ENCODE peak calls at places on chromosomes 5 and 9, in eight cellular contexts. F, H, W, G, N, E, T and B are unnamed samples.

GRCh38 chr5:143128412-143129071 is 274.9 kb downstream of the NR3C1 start:
- DNase-seq in H (peak), F (no peak), N (no peak), E (no peak), G (no peak), T (no peak), W (no peak), B (peak)

GRCh38 chr5:18560602-18561001 is 926.3 kb downstream of the TAF11L14 start:
- DNase-seq in G (no peak), W (no peak), T (no peak), F (no peak), H (no peak), N (no peak), E (no peak), B (no peak)

GRCh38 chr5:149561848-149562247 is 10.6 kb upstream of the CSNK1A1 start:
- DNase-seq in H (peak), E (peak), N (no peak), T (peak), F (peak), W (peak), G (peak), B (peak)

GRCh38 chr5:29758986-29759421 is 1434.5 kb upstream of the CDH6 start:
- DNase-seq in N (no peak), E (no peak), G (no peak), H (no peak), T (no peak), W (no peak), F (no peak), B (no peak)

GRCh38 chr5:15447209-15447608 is 52.8 kb upstream of the FBXL7 start:
- DNase-seq in E (no peak), W (no peak), G (no peak), T (no peak), H (no peak), F (no peak), N (no peak), B (no peak)

GRCh38 chr5:146013761-146014160 is 77.4 kb downstream of the SH3RF2 start:
- DNase-seq in G (no peak), T (no peak), N (no peak), H (no peak), F (no peak), W (no peak), E (no peak), B (no peak)

GRCh38 chr5:60698316-60698715 is 1.6 kb downstream of the DEPDC1B start:
- DNase-seq in N (no peak), T (no peak), E (no peak), G (no peak), H (no peak), W (no peak), F (peak), B (no peak)

GRCh38 chr5:151740336-151740942 is 18.0 kb downstream of the ATOX1 start:
- DNase-seq in G (peak), N (peak), E (peak), H (peak), T (peak), F (peak), W (peak), B (peak)

GRCh38 chr9:18216376-18216775 is 257.6 kb upstream of the ADAMTSL1 start:
- DNase-seq in F (no peak), W (no peak), T (no peak), N (no peak), G (no peak), H (no peak), E (no peak), B (no peak)

GRCh38 chr5:13408616-13409015 is 535.9 kb downstream of the DNAH5 start:
- DNase-seq in G (no peak), F (no peak), E (no peak), T (no peak), N (no peak), W (no peak), H (peak), B (no peak)

GRCh38 chr5:142841511-142842255 is 71.5 kb downstream of the ARHGAP26 start:
- DNase-seq in F (peak), H (peak), N (no peak), E (peak), T (no peak), W (peak), G (no peak), B (peak)

GRCh38 chr5:156356238-156356637 is 29.3 kb downstream of the SGCD start:
- DNase-seq in G (no peak), T (no peak), W (peak), E (peak), H (peak), F (peak), N (no peak), B (no peak)

GRCh38 chr9:27151693-27152397 is 42.8 kb downstream of the TEK start:
- DNase-seq in E (no peak), G (peak), F (peak), N (no peak), W (peak), T (peak), H (peak), B (no peak)

GRCh38 chr5:81980598-81981260 is 8.9 kb downstream of the ATG10 start:
- DNase-seq in H (no peak), E (no peak), F (no peak), N (no peak), G (no peak), T (no peak), W (no peak), B (no peak)

GRCh38 chr5:58670620-58671019 is 87.7 kb downstream of the RAB3C start:
- DNase-seq in E (no peak), N (no peak), W (no peak), F (no peak), T (no peak), H (no peak), G (no peak), B (no peak)

GRCh38 chr5:159877894-159878448 is 38.3 kb upstream of the ADRA1B start:
- DNase-seq in T (no peak), F (peak), H (no peak), E (no peak), G (no peak), W (peak), N (no peak), B (no peak)

GRCh38 chr9:98873535-98874432 is 66.3 kb downstream of the GALNT12 start:
- DNase-seq in F (peak), E (no peak), T (no peak), W (peak), H (peak), G (no peak), N (no peak), B (no peak)

GRCh38 chr5:176888016-176888864 is 10.9 kb downstream of the HK3 start:
- DNase-seq in W (no peak), G (no peak), H (no peak), F (no peak), N (no peak), T (no peak), E (no peak), B (no peak)

GRCh38 chr9:133762488-133763271 is 24.5 kb upstream of the SARDH start:
- DNase-seq in F (no peak), T (peak), W (no peak), H (no peak), G (no peak), N (no peak), E (no peak), B (no peak)

GRCh38 chr9:38172601-38173000 is 103.6 kb upstream of the SHB start:
- DNase-seq in T (no peak), N (no peak), H (no peak), F (no peak), W (no peak), G (no peak), E (no peak), B (no peak)

DNA sequence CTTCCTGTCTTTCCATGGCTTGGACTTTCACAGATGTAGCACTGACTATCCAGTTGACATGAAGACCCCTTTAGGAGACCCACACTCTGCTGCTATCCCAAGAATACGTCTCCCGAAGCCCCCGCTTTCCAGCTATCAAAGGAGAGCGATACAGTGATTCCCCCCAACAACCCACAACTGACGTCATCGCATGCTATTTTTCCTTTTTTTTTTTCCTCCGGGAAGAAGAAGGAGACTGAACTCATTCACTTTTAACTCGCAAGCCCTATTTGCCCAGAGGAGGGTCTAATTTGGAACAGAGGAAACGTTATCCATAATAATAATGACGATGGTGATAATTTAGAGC is 2.1 kb downstream of the PAPPA start:
- DNase-seq in T (no peak), E (no peak), H (peak), W (peak), N (no peak), G (no peak), F (peak), B (no peak)
- H3K4me3 ChIP-seq in T (peak), E (peak), H (peak), W (peak), N (no peak), G (peak), F (peak), B (peak)

GRCh38 chr5:78501411-78502338 is 141.3 kb downstream of the SCAMP1 start:
- DNase-seq in T (no peak), N (no peak), F (peak), W (no peak), E (no peak), H (peak), G (no peak), B (no peak)
- H3K4me3 ChIP-seq in T (no peak), N (no peak), F (no peak), W (no peak), E (no peak), H (no peak), G (no peak), B (no peak)

DNA sequence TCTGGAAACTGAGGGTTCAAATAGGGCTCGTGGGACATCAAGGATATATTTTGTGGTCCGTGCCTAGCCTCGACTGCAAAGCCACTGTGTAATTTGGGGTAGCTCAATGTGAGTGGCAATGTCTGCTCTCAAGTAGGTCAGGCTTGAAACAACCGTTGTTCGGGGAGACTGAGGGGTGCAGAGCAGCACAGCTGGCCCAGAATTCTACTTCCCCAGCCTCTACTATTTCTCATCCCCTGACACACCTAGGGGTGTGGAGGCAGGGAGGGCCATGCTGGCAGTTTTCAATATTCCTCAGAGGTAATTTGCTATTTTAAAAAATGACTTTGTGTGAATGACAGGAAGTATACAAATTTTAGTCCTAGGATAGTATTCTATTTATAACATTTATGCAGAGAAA is 1.4 kb upstream of the DAB2 start:
- DNase-seq in N (no peak), T (no peak), H (no peak), E (no peak), W (no peak), F (no peak), G (no peak), B (no peak)
- H3K4me3 ChIP-seq in N (no peak), T (no peak), H (peak), E (no peak), W (peak), F (no peak), G (no peak), B (peak)

GRCh38 chr9:14863402-14863801 is 46.8 kb downstream of the FREM1 start:
- DNase-seq in F (peak), E (no peak), T (no peak), W (no peak), N (no peak), G (no peak), H (peak), B (no peak)
- H3K4me3 ChIP-seq in F (no peak), E (no peak), T (no peak), W (no peak), N (no peak), G (no peak), H (no peak), B (no peak)